ENCODE peak calls at places on chromosomes 13 and 19, in four cellular contexts. One of them, this sample, is unnamed.

GRCh38 chr19:41753159-41753558 is 2.2 kb upstream of the CEACAM6 start:
- DNase-seq in Panc1: no peak
- DNase-seq in sigmoid colon: no peak
- DNase-seq in upper lobe of right lung: peak; percentile 88
- DNase-seq in this sample: no peak

GRCh38 chr19:9834726-9835506 is at the start of gene PIN1:
- DNase-seq in Panc1: peak; percentile 85
- DNase-seq in sigmoid colon: peak; percentile 99
- DNase-seq in upper lobe of right lung: peak; percentile 99
- DNase-seq in this sample: peak; percentile 100

GRCh38 chr19:17721821-17722220 is 2.5 kb downstream of the MAP1S start:
- DNase-seq in upper lobe of right lung: peak; percentile 88
- DNase-seq in Panc1: no peak
- DNase-seq in sigmoid colon: no peak
- DNase-seq in this sample: no peak

GRCh38 chr19:42657551-42657950 is 62.8 kb upstream of the CEACAM8 start:
- DNase-seq in upper lobe of right lung: no peak
- DNase-seq in Panc1: no peak
- DNase-seq in sigmoid colon: no peak
- DNase-seq in this sample: no peak

GRCh38 chr19:46976845-46977320 is 42.8 kb upstream of the NPAS1 start:
- DNase-seq in sigmoid colon: peak; percentile 73
- DNase-seq in upper lobe of right lung: no peak
- DNase-seq in Panc1: no peak
- DNase-seq in this sample: no peak

GRCh38 chr19:1823539-1824251 is 11.6 kb upstream of the ATP8B3 start:
- DNase-seq in sigmoid colon: no peak
- DNase-seq in Panc1: no peak
- DNase-seq in upper lobe of right lung: no peak
- DNase-seq in this sample: no peak

GRCh38 chr13:98910501-98910951 is 67.3 kb downstream of the DOCK9 start:
- DNase-seq in sigmoid colon: no peak
- DNase-seq in upper lobe of right lung: no peak
- DNase-seq in Panc1: peak; percentile 33
- DNase-seq in this sample: no peak

GRCh38 chr19:19081642-19082151 is 17.9 kb downstream of the SLC25A42 start:
- DNase-seq in Panc1: no peak
- DNase-seq in sigmoid colon: no peak
- DNase-seq in upper lobe of right lung: no peak
- DNase-seq in this sample: no peak

GRCh38 chr19:1172353-1173159 is 1.5 kb downstream of the SBNO2 start:
- DNase-seq in Panc1: no peak
- DNase-seq in sigmoid colon: peak; percentile 88
- DNase-seq in upper lobe of right lung: peak; percentile 74
- DNase-seq in this sample: no peak

GRCh38 chr19:18883530-18884304 is 12.2 kb downstream of the CERS1 start:
- DNase-seq in Panc1: no peak
- DNase-seq in upper lobe of right lung: no peak
- DNase-seq in sigmoid colon: no peak
- DNase-seq in this sample: no peak

GRCh38 chr19:58096884-58097283 is 1.1 kb downstream of the ZSCAN18 start:
- DNase-seq in sigmoid colon: no peak
- DNase-seq in upper lobe of right lung: peak; percentile 48
- DNase-seq in Panc1: no peak
- DNase-seq in this sample: no peak

GRCh38 chr19:3849092-3849491 is 19.7 kb downstream of the ZFR2 start:
- DNase-seq in Panc1: no peak
- DNase-seq in upper lobe of right lung: no peak
- DNase-seq in sigmoid colon: no peak
- DNase-seq in this sample: no peak

GRCh38 chr13:29457299-29457698 is 138.2 kb downstream of the SLC7A1 start:
- DNase-seq in upper lobe of right lung: no peak
- DNase-seq in sigmoid colon: no peak
- DNase-seq in Panc1: no peak
- DNase-seq in this sample: no peak

GRCh38 chr19:34808566-34808965 is 35.6 kb upstream of the ZNF599 start:
- DNase-seq in upper lobe of right lung: no peak
- DNase-seq in sigmoid colon: no peak
- DNase-seq in Panc1: no peak
- DNase-seq in this sample: no peak

GRCh38 chr13:29954082-29955043 is 103.9 kb upstream of the UBL3 start:
- DNase-seq in Panc1: no peak
- DNase-seq in sigmoid colon: no peak
- DNase-seq in upper lobe of right lung: no peak
- DNase-seq in this sample: peak; percentile 42

GRCh38 chr13:27977476-27978300 is 8.6 kb upstream of the CDX2 start:
- DNase-seq in upper lobe of right lung: peak; percentile 51
- DNase-seq in sigmoid colon: no peak
- DNase-seq in Panc1: no peak
- DNase-seq in this sample: no peak

GRCh38 chr19:35437152-35437951 is 10.7 kb upstream of the FFAR2 start:
- DNase-seq in sigmoid colon: no peak
- DNase-seq in upper lobe of right lung: no peak
- DNase-seq in Panc1: no peak
- DNase-seq in this sample: no peak

GRCh38 chr19:801861-802496 is 4.7 kb downstream of the PTBP1 start:
- DNase-seq in upper lobe of right lung: peak; percentile 88
- DNase-seq in sigmoid colon: peak; percentile 82
- DNase-seq in Panc1: no peak
- DNase-seq in this sample: no peak

GRCh38 chr19:12838893-12839656 is 760 bp downstream of the MAST1 start:
- DNase-seq in Panc1: no peak
- DNase-seq in sigmoid colon: no peak
- DNase-seq in upper lobe of right lung: no peak
- DNase-seq in this sample: no peak

GRCh38 chr13:93963266-93964131 is 516.0 kb downstream of the DCT start:
- DNase-seq in upper lobe of right lung: no peak
- DNase-seq in Panc1: peak; percentile 12
- DNase-seq in sigmoid colon: no peak
- DNase-seq in this sample: no peak

GRCh38 chr13:75494491-75494890 is 12.5 kb upstream of the TBC1D4 start:
- DNase-seq in sigmoid colon: no peak
- DNase-seq in upper lobe of right lung: no peak
- DNase-seq in Panc1: no peak
- DNase-seq in this sample: no peak

GRCh38 chr19:14089662-14090508 is 666 bp downstream of the SAMD1 start:
- DNase-seq in Panc1: no peak
- DNase-seq in sigmoid colon: no peak
- DNase-seq in upper lobe of right lung: peak; percentile 83
- DNase-seq in this sample: no peak

GRCh38 chr13:77143325-77143907 is 116.5 kb upstream of the FBXL3 start:
- DNase-seq in Panc1: peak; percentile 13
- DNase-seq in upper lobe of right lung: no peak
- DNase-seq in sigmoid colon: no peak
- DNase-seq in this sample: no peak

GRCh38 chr13:44726214-44726613 is 150.1 kb upstream of the TSC22D1 start:
- DNase-seq in upper lobe of right lung: no peak
- DNase-seq in Panc1: no peak
- DNase-seq in sigmoid colon: no peak
- DNase-seq in this sample: no peak

GRCh38 chr13:112058519-112058873 is 8.5 kb upstream of the SOX1 start:
- DNase-seq in sigmoid colon: no peak
- DNase-seq in Panc1: no peak
- DNase-seq in upper lobe of right lung: no peak
- DNase-seq in this sample: no peak

GRCh38 chr13:22103628-22104027 is 432.8 kb downstream of the FGF9 start:
- DNase-seq in upper lobe of right lung: no peak
- DNase-seq in sigmoid colon: no peak
- DNase-seq in Panc1: no peak
- DNase-seq in this sample: no peak

GRCh38 chr19:42246143-42246868 is 3.9 kb upstream of the GSK3A start:
- DNase-seq in Panc1: no peak
- DNase-seq in sigmoid colon: peak; percentile 95
- DNase-seq in upper lobe of right lung: peak; percentile 76
- DNase-seq in this sample: peak; percentile 92

GRCh38 chr19:56191115-56191514 is 6.5 kb downstream of the ZSCAN5B start:
- DNase-seq in upper lobe of right lung: no peak
- DNase-seq in Panc1: no peak
- DNase-seq in sigmoid colon: no peak
- DNase-seq in this sample: no peak
- TF ChIP-seq CTCF in upper lobe of right lung: no peak
- TF ChIP-seq CTCF in Panc1: no peak
- TF ChIP-seq CTCF in sigmoid colon: no peak
- TF ChIP-seq CTCF in this sample: no peak

GRCh38 chr13:37869506-37869755 is 141 bp downstream of the TRPC4 start:
- DNase-seq in Panc1: no peak
- DNase-seq in sigmoid colon: no peak
- DNase-seq in upper lobe of right lung: no peak
- DNase-seq in this sample: no peak

GRCh38 chr13:37868691-37869505 is 674 bp downstream of the TRPC4 start:
- DNase-seq in sigmoid colon: no peak
- DNase-seq in Panc1: no peak
- DNase-seq in upper lobe of right lung: no peak
- DNase-seq in this sample: no peak

GRCh38 chr13:37870895-37871550 is 1.5 kb upstream of the TRPC4 start:
- DNase-seq in Panc1: no peak
- DNase-seq in upper lobe of right lung: no peak
- DNase-seq in sigmoid colon: no peak
- DNase-seq in this sample: no peak

GRCh38 chr13:37870489-37870845 is 895 bp upstream of the TRPC4 start:
- DNase-seq in Panc1: no peak
- DNase-seq in upper lobe of right lung: no peak
- DNase-seq in sigmoid colon: no peak
- DNase-seq in this sample: no peak

DNA sequence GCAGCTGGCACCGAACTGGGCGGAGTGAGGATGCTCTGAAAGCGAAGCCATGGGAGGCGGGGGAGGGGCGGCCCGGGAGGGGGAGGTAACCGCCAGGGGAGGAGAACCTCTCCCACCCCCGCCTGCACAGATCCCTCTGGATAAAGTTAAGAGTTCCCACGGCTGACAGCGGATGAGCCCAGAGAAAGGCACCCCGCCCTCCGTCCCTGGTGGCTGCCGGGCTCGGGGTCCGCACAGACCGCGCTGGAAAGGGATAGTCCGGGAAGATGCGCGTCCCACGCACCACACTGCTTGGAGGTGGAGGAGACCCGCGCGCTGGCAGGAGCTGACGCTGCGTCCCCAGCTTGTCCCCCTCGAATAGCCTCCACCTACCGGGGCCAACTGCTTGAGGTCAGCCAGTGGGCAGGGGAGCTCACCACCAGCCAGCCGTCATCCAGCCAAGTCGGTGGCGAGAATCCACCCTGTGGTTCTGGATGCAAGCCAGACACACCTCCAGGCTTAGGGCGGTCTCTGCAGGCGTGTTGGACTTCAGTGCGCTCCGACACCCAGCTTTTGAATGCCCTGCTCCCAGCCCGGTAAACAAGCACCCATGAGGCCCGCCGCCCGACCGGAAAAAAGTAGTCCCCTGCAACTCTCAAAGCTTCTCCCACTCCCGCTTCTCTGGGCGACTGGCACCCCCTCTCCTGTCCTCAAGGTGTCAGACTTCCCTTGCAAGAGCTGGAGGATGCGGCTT is at the start of gene TRPC4:
- DNase-seq in upper lobe of right lung: peak; percentile 60
- DNase-seq in Panc1: no peak
- DNase-seq in sigmoid colon: peak; percentile 77
- DNase-seq in this sample: peak; percentile 88
- TF ChIP-seq CTCF in upper lobe of right lung: peak; percentile 15
- TF ChIP-seq CTCF in Panc1: peak; percentile 53
- TF ChIP-seq CTCF in sigmoid colon: no peak
- TF ChIP-seq CTCF in this sample: peak; percentile 74

GRCh38 chr13:37929308-37929707 is 59.7 kb upstream of the TRPC4 start:
- DNase-seq in Panc1: no peak
- DNase-seq in upper lobe of right lung: no peak
- DNase-seq in sigmoid colon: no peak
- DNase-seq in this sample: no peak
- TF ChIP-seq CTCF in Panc1: no peak
- TF ChIP-seq CTCF in upper lobe of right lung: no peak
- TF ChIP-seq CTCF in sigmoid colon: no peak
- TF ChIP-seq CTCF in this sample: no peak

GRCh38 chr19:49210108-49210900 is 52.7 kb downstream of the TRPM4 start:
- DNase-seq in sigmoid colon: peak; percentile 84
- DNase-seq in upper lobe of right lung: peak; percentile 71
- DNase-seq in Panc1: no peak
- DNase-seq in this sample: no peak
- TF ChIP-seq CTCF in sigmoid colon: no peak
- TF ChIP-seq CTCF in upper lobe of right lung: no peak
- TF ChIP-seq CTCF in Panc1: no peak
- TF ChIP-seq CTCF in this sample: no peak

GRCh38 chr19:38361633-38362075 is 12.7 kb upstream of the PSMD8 start:
- DNase-seq in upper lobe of right lung: peak; percentile 90
- DNase-seq in sigmoid colon: peak; percentile 79
- DNase-seq in Panc1: peak; percentile 28
- DNase-seq in this sample: peak; percentile 85
- TF ChIP-seq CTCF in upper lobe of right lung: no peak
- TF ChIP-seq CTCF in sigmoid colon: no peak
- TF ChIP-seq CTCF in Panc1: no peak
- TF ChIP-seq CTCF in this sample: peak; percentile 10

GRCh38 chr19:45717131-45717982 is 13.3 kb downstream of the FBXO46 start:
- DNase-seq in Panc1: peak; percentile 97
- DNase-seq in sigmoid colon: peak; percentile 100
- DNase-seq in upper lobe of right lung: peak; percentile 100
- DNase-seq in this sample: peak; percentile 99
- TF ChIP-seq CTCF in Panc1: no peak
- TF ChIP-seq CTCF in sigmoid colon: no peak
- TF ChIP-seq CTCF in upper lobe of right lung: peak; percentile 15
- TF ChIP-seq CTCF in this sample: no peak

GRCh38 chr13:46121033-46121432 is 16.2 kb upstream of the CPB2 start:
- DNase-seq in upper lobe of right lung: no peak
- DNase-seq in sigmoid colon: no peak
- DNase-seq in Panc1: no peak
- DNase-seq in this sample: no peak
- TF ChIP-seq CTCF in upper lobe of right lung: no peak
- TF ChIP-seq CTCF in sigmoid colon: no peak
- TF ChIP-seq CTCF in Panc1: no peak
- TF ChIP-seq CTCF in this sample: no peak

GRCh38 chr19:40661616-40662015 is 28.8 kb downstream of the NUMBL start:
- DNase-seq in Panc1: no peak
- DNase-seq in upper lobe of right lung: no peak
- DNase-seq in sigmoid colon: no peak
- DNase-seq in this sample: no peak
- TF ChIP-seq CTCF in Panc1: no peak
- TF ChIP-seq CTCF in upper lobe of right lung: no peak
- TF ChIP-seq CTCF in sigmoid colon: no peak
- TF ChIP-seq CTCF in this sample: no peak

DNA sequence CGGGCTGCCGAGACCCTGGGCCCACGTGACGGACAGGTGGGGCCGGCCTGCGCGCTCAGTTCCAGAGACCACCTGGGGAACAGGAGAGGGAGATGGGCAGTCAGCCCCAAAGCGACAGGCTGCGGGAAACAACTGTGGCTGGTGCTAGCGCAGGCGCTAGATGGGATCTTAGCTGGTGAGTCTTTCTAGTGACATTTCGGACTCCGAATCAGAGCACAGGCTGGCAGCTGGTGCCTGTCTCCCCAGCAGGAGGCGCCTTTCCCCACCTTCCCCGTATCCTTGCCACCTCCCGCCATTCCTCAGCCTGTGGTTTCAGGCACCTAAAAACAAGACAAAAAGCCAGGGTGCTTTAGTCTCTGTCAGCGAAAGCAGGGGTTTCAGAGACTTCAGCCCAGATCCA is 19.4 kb upstream of the RANBP3 start:
- DNase-seq in sigmoid colon: no peak
- DNase-seq in upper lobe of right lung: no peak
- DNase-seq in Panc1: no peak
- DNase-seq in this sample: no peak
- TF ChIP-seq CTCF in sigmoid colon: no peak
- TF ChIP-seq CTCF in upper lobe of right lung: no peak
- TF ChIP-seq CTCF in Panc1: no peak
- TF ChIP-seq CTCF in this sample: no peak